ENCODE peak calls at places on chromosome 19, in ten cellular contexts. One of them, this sample, is unnamed.

GRCh38 chr19:38304866-38305429 is 897 bp downstream of the C19orf33 start:
- DNase-seq in breast epithelium: peak; percentile 74
- DNase-seq in heart right ventricle: peak; percentile 44
- DNase-seq in psoas muscle: no peak
- DNase-seq in iPS DF 6.9: no peak
- DNase-seq in upper lobe of right lung: peak; percentile 92
- DNase-seq in ovary: peak; percentile 53
- DNase-seq in left lung: peak; percentile 88
- DNase-seq in PC-3: peak; percentile 95
- DNase-seq in aorta: no peak
- DNase-seq in this sample: peak; percentile 72

GRCh38 chr19:10780368-10780767 is 55.6 kb downstream of the TMED1 start:
- DNase-seq in upper lobe of right lung: no peak
- DNase-seq in ovary: no peak
- DNase-seq in breast epithelium: no peak
- DNase-seq in iPS DF 6.9: no peak
- DNase-seq in left lung: peak; percentile 79
- DNase-seq in aorta: peak; percentile 83
- DNase-seq in PC-3: no peak
- DNase-seq in psoas muscle: peak; percentile 61
- DNase-seq in heart right ventricle: no peak
- DNase-seq in this sample: peak; percentile 67

GRCh38 chr19:38152461-38153379 is 71.3 kb downstream of the DPF1 start:
- DNase-seq in aorta: no peak
- DNase-seq in PC-3: peak; percentile 63
- DNase-seq in upper lobe of right lung: no peak
- DNase-seq in heart right ventricle: peak; percentile 52
- DNase-seq in breast epithelium: no peak
- DNase-seq in left lung: no peak
- DNase-seq in ovary: no peak
- DNase-seq in psoas muscle: no peak
- DNase-seq in iPS DF 6.9: no peak
- DNase-seq in this sample: no peak

GRCh38 chr19:38834104-38834490 is 2.5 kb upstream of the ECH1 start:
- DNase-seq in left lung: no peak
- DNase-seq in PC-3: no peak
- DNase-seq in upper lobe of right lung: no peak
- DNase-seq in psoas muscle: no peak
- DNase-seq in ovary: no peak
- DNase-seq in breast epithelium: no peak
- DNase-seq in aorta: no peak
- DNase-seq in heart right ventricle: no peak
- DNase-seq in iPS DF 6.9: no peak
- DNase-seq in this sample: no peak

GRCh38 chr19:16076958-16077611 is 790 bp downstream of the TPM4 start:
- DNase-seq in aorta: peak; percentile 83
- DNase-seq in upper lobe of right lung: peak; percentile 85
- DNase-seq in breast epithelium: peak; percentile 75
- DNase-seq in iPS DF 6.9: no peak
- DNase-seq in PC-3: no peak
- DNase-seq in ovary: peak; percentile 80
- DNase-seq in left lung: peak; percentile 66
- DNase-seq in heart right ventricle: peak; percentile 69
- DNase-seq in psoas muscle: peak; percentile 47
- DNase-seq in this sample: peak; percentile 90

GRCh38 chr19:6865849-6866248 is 21.5 kb upstream of the ADGRE1 start:
- DNase-seq in PC-3: no peak
- DNase-seq in upper lobe of right lung: no peak
- DNase-seq in heart right ventricle: no peak
- DNase-seq in ovary: no peak
- DNase-seq in psoas muscle: no peak
- DNase-seq in aorta: no peak
- DNase-seq in left lung: no peak
- DNase-seq in iPS DF 6.9: no peak
- DNase-seq in breast epithelium: no peak
- DNase-seq in this sample: no peak

GRCh38 chr19:39038098-39038497 is 5.7 kb upstream of the FBXO27 start:
- DNase-seq in aorta: no peak
- DNase-seq in upper lobe of right lung: peak; percentile 68
- DNase-seq in PC-3: peak; percentile 42
- DNase-seq in heart right ventricle: no peak
- DNase-seq in breast epithelium: no peak
- DNase-seq in left lung: no peak
- DNase-seq in psoas muscle: no peak
- DNase-seq in ovary: no peak
- DNase-seq in iPS DF 6.9: no peak
- DNase-seq in this sample: peak; percentile 54

GRCh38 chr19:40799558-40800338 is 757 bp downstream of the EGLN2 start:
- DNase-seq in iPS DF 6.9: no peak
- DNase-seq in psoas muscle: peak; percentile 60
- DNase-seq in heart right ventricle: peak; percentile 75
- DNase-seq in aorta: no peak
- DNase-seq in PC-3: no peak
- DNase-seq in left lung: peak; percentile 68
- DNase-seq in ovary: peak; percentile 79
- DNase-seq in upper lobe of right lung: peak; percentile 86
- DNase-seq in breast epithelium: no peak
- DNase-seq in this sample: peak; percentile 90

GRCh38 chr19:2048104-2048958 is 2.7 kb downstream of the MKNK2 start:
- DNase-seq in breast epithelium: no peak
- DNase-seq in ovary: no peak
- DNase-seq in left lung: no peak
- DNase-seq in psoas muscle: no peak
- DNase-seq in heart right ventricle: no peak
- DNase-seq in PC-3: no peak
- DNase-seq in upper lobe of right lung: no peak
- DNase-seq in aorta: peak; percentile 46
- DNase-seq in iPS DF 6.9: no peak
- DNase-seq in this sample: no peak

GRCh38 chr19:2049741-2050348 is 1.2 kb downstream of the MKNK2 start:
- DNase-seq in iPS DF 6.9: no peak
- DNase-seq in breast epithelium: peak; percentile 88
- DNase-seq in psoas muscle: peak; percentile 85
- DNase-seq in ovary: peak; percentile 85
- DNase-seq in heart right ventricle: peak; percentile 76
- DNase-seq in left lung: peak; percentile 92
- DNase-seq in upper lobe of right lung: peak; percentile 94
- DNase-seq in PC-3: peak; percentile 67
- DNase-seq in aorta: peak; percentile 82
- DNase-seq in this sample: peak; percentile 76

GRCh38 chr19:2047449-2048103 is 3.5 kb downstream of the MKNK2 start:
- DNase-seq in ovary: peak; percentile 67
- DNase-seq in PC-3: peak; percentile 15
- DNase-seq in breast epithelium: no peak
- DNase-seq in left lung: peak; percentile 76
- DNase-seq in psoas muscle: peak; percentile 85
- DNase-seq in iPS DF 6.9: no peak
- DNase-seq in upper lobe of right lung: peak; percentile 89
- DNase-seq in aorta: peak; percentile 77
- DNase-seq in heart right ventricle: peak; percentile 70
- DNase-seq in this sample: peak; percentile 80

GRCh38 chr19:2050349-2050990 is 574 bp downstream of the MKNK2 start:
- DNase-seq in iPS DF 6.9: no peak
- DNase-seq in heart right ventricle: no peak
- DNase-seq in psoas muscle: peak; percentile 42
- DNase-seq in aorta: peak; percentile 64
- DNase-seq in PC-3: no peak
- DNase-seq in left lung: no peak
- DNase-seq in upper lobe of right lung: no peak
- DNase-seq in ovary: no peak
- DNase-seq in breast epithelium: no peak
- DNase-seq in this sample: peak; percentile 33

GRCh38 chr19:2048959-2049740 is 1.9 kb downstream of the MKNK2 start:
- DNase-seq in iPS DF 6.9: no peak
- DNase-seq in aorta: peak; percentile 75
- DNase-seq in ovary: peak; percentile 53
- DNase-seq in heart right ventricle: no peak
- DNase-seq in breast epithelium: no peak
- DNase-seq in left lung: no peak
- DNase-seq in upper lobe of right lung: peak; percentile 77
- DNase-seq in PC-3: no peak
- DNase-seq in psoas muscle: peak; percentile 40
- DNase-seq in this sample: no peak
- H3K4me1 ChIP-seq in iPS DF 6.9: peaks cover 7% of the 10 kb centered on the region
- H3K4me1 ChIP-seq in aorta: peaks cover 4% of the 10 kb centered on the region
- H3K4me1 ChIP-seq in ovary: peaks cover 30% of the 10 kb centered on the region
- H3K4me1 ChIP-seq in heart right ventricle: peaks cover 80% of the 10 kb centered on the region
- H3K4me1 ChIP-seq in breast epithelium: peaks cover 48% of the 10 kb centered on the region
- H3K4me1 ChIP-seq in left lung: peaks cover 74% of the 10 kb centered on the region
- H3K4me1 ChIP-seq in upper lobe of right lung: peaks cover 73% of the 10 kb centered on the region
- H3K4me1 ChIP-seq in PC-3: peaks cover 31% of the 10 kb centered on the region
- H3K4me1 ChIP-seq in psoas muscle: peaks cover 57% of the 10 kb centered on the region
- H3K4me1 ChIP-seq in this sample: peaks cover 20% of the 10 kb centered on the region

DNA sequence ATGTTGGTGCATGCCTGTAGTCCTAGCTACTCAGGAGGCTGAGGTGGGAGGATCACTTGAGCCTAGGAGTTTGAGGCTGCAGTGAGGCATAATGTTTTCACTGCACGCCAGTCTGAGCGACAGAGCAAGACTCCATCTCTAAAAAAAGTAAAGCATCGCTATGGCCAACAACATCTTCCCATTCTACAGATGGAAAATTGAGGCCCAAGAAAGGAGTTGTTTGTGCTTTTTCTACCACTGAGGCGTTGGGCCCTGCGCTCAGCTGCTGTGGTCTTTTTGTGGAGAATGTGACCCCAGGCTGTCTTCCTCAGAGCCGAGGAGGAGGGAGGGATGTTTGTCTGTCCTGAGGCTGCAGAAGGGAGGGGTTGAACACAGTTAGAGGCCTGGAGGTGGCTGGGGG is 485 bp upstream of the C5AR2 start:
- DNase-seq in left lung: no peak
- DNase-seq in iPS DF 6.9: no peak
- DNase-seq in psoas muscle: no peak
- DNase-seq in heart right ventricle: no peak
- DNase-seq in breast epithelium: no peak
- DNase-seq in PC-3: no peak
- DNase-seq in ovary: no peak
- DNase-seq in upper lobe of right lung: no peak
- DNase-seq in aorta: no peak
- DNase-seq in this sample: no peak
- H3K27ac ChIP-seq in left lung: peak overlapping the region; percentile 86
- H3K27ac ChIP-seq in iPS DF 6.9: no peak overlapping the region
- H3K27ac ChIP-seq in psoas muscle: no peak overlapping the region
- H3K27ac ChIP-seq in heart right ventricle: no peak overlapping the region
- H3K27ac ChIP-seq in breast epithelium: peak overlapping the region; percentile 76
- H3K27ac ChIP-seq in PC-3: no peak overlapping the region
- H3K27ac ChIP-seq in ovary: no peak overlapping the region
- H3K27ac ChIP-seq in upper lobe of right lung: peak overlapping the region; percentile 36
- H3K27ac ChIP-seq in aorta: no peak overlapping the region
- H3K27ac ChIP-seq in this sample: no peak overlapping the region

DNA sequence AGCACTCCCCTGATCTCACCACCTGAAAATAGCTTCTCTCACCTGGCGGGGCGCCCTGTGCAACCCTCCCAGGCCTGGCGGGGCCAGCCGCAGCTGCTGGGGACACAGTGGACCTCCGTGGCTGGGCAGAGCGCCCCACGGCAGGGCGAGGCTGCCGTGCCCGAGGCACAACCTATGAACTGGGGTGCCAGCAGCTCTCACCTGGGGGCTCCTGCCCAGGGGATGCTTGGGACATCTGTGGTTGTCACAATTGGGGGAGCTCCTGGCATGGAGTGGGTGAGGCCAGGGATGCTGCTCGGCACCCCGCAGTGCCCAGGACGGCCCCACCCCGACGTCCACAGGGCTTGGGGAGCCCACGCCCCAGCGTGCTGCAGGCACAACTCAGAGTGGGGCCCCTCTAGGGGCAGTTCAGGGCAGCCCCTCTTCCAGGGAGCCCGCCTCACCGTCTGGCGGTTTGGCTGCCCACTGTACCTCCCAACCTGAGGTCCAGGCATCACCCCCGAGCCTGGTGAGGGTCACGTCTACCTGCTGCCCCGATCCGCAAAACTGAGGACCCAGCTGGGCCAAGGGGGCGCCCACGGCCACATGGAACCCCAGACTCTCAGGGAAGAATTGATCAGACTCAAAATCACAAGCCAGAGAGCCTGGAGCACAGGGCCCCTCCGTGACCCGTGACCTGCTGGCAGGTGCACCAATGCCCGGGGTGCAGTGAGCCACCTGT is 5.7 kb downstream of the TMEM259 start:
- DNase-seq in upper lobe of right lung: no peak
- DNase-seq in heart right ventricle: no peak
- DNase-seq in psoas muscle: no peak
- DNase-seq in iPS DF 6.9: no peak
- DNase-seq in PC-3: no peak
- DNase-seq in aorta: no peak
- DNase-seq in left lung: no peak
- DNase-seq in ovary: no peak
- DNase-seq in breast epithelium: no peak
- DNase-seq in this sample: no peak
- H3K4me1 ChIP-seq in upper lobe of right lung: peaks cover 42% of the 10 kb centered on the region
- H3K4me1 ChIP-seq in heart right ventricle: peaks cover 54% of the 10 kb centered on the region
- H3K4me1 ChIP-seq in psoas muscle: peaks cover 57% of the 10 kb centered on the region
- H3K4me1 ChIP-seq in iPS DF 6.9: peaks cover 18% of the 10 kb centered on the region
- H3K4me1 ChIP-seq in PC-3: peaks cover 22% of the 10 kb centered on the region
- H3K4me1 ChIP-seq in aorta: no peaks in the 10 kb centered on the region
- H3K4me1 ChIP-seq in left lung: peaks cover 51% of the 10 kb centered on the region
- H3K4me1 ChIP-seq in ovary: peaks cover 31% of the 10 kb centered on the region
- H3K4me1 ChIP-seq in breast epithelium: peaks cover 16% of the 10 kb centered on the region
- H3K4me1 ChIP-seq in this sample: peaks cover 26% of the 10 kb centered on the region

GRCh38 chr19:14102102-14102696 is 11.6 kb upstream of the SAMD1 start:
- DNase-seq in heart right ventricle: no peak
- DNase-seq in left lung: no peak
- DNase-seq in PC-3: peak; percentile 34
- DNase-seq in ovary: no peak
- DNase-seq in psoas muscle: no peak
- DNase-seq in breast epithelium: no peak
- DNase-seq in upper lobe of right lung: no peak
- DNase-seq in aorta: no peak
- DNase-seq in iPS DF 6.9: no peak
- DNase-seq in this sample: peak; percentile 29

GRCh38 chr19:14101003-14101545 is 10.5 kb upstream of the SAMD1 start:
- DNase-seq in upper lobe of right lung: no peak
- DNase-seq in left lung: no peak
- DNase-seq in iPS DF 6.9: no peak
- DNase-seq in ovary: no peak
- DNase-seq in psoas muscle: no peak
- DNase-seq in heart right ventricle: no peak
- DNase-seq in breast epithelium: no peak
- DNase-seq in PC-3: no peak
- DNase-seq in aorta: no peak
- DNase-seq in this sample: no peak

GRCh38 chr19:14105680-14106079 is 11.9 kb downstream of the PRKACA start:
- DNase-seq in heart right ventricle: no peak
- DNase-seq in aorta: no peak
- DNase-seq in PC-3: no peak
- DNase-seq in iPS DF 6.9: no peak
- DNase-seq in breast epithelium: no peak
- DNase-seq in ovary: no peak
- DNase-seq in psoas muscle: no peak
- DNase-seq in upper lobe of right lung: no peak
- DNase-seq in left lung: no peak
- DNase-seq in this sample: no peak

GRCh38 chr19:14103310-14103709 is 12.8 kb upstream of the SAMD1 start:
- DNase-seq in psoas muscle: no peak
- DNase-seq in upper lobe of right lung: no peak
- DNase-seq in breast epithelium: no peak
- DNase-seq in PC-3: no peak
- DNase-seq in aorta: no peak
- DNase-seq in left lung: no peak
- DNase-seq in iPS DF 6.9: no peak
- DNase-seq in ovary: no peak
- DNase-seq in heart right ventricle: no peak
- DNase-seq in this sample: no peak

DNA sequence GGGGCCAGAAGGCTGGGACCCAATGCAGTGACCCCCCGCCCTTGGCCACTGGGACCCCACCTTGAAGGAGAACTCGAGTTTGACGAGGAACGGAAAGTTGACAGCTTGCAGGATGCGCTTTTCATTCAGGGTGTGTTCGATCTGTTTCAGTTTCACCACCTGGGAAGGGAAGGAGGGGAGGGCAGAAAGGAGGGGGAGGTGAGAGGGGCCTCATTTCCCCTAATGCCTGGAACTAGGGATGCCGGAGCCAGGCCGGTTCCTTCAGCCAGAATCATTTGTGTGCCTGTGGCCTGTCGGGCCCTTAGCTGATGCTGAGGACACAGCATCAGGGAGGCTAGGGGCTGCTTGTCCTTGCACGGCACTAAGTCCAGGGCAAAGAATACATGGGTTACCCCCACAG is 12.2 kb upstream of the SAMD1 start:
- DNase-seq in PC-3: no peak
- DNase-seq in heart right ventricle: no peak
- DNase-seq in ovary: no peak
- DNase-seq in aorta: no peak
- DNase-seq in left lung: no peak
- DNase-seq in iPS DF 6.9: no peak
- DNase-seq in upper lobe of right lung: no peak
- DNase-seq in breast epithelium: no peak
- DNase-seq in psoas muscle: no peak
- DNase-seq in this sample: no peak
- H3K27ac ChIP-seq in PC-3: no peak overlapping the region
- H3K27ac ChIP-seq in heart right ventricle: peak overlapping the region; percentile 29
- H3K27ac ChIP-seq in ovary: no peak overlapping the region
- H3K27ac ChIP-seq in aorta: no peak overlapping the region
- H3K27ac ChIP-seq in left lung: no peak overlapping the region
- H3K27ac ChIP-seq in iPS DF 6.9: no peak overlapping the region
- H3K27ac ChIP-seq in upper lobe of right lung: no peak overlapping the region
- H3K27ac ChIP-seq in breast epithelium: peak overlapping the region; percentile 68
- H3K27ac ChIP-seq in psoas muscle: peak overlapping the region; percentile 27
- H3K27ac ChIP-seq in this sample: no peak overlapping the region